ENCODE peak calls at places on chromosome 18, in eight cellular contexts. One of them, this sample, is unnamed.

GRCh38 chr18:2723207-2723606 is 67.7 kb downstream of the SMCHD1 start:
- DNase-seq in fibroblast of lung: no peak
- DNase-seq in astrocyte: no peak
- DNase-seq in H1: no peak
- DNase-seq in MM.1S: no peak
- DNase-seq in GM23338: no peak
- DNase-seq in K562: no peak
- DNase-seq in PC-9: no peak
- DNase-seq in this sample: no peak

GRCh38 chr18:53457068-53457467 is 767.4 kb downstream of the MBD2 start:
- DNase-seq in PC-9: no peak
- DNase-seq in GM23338: no peak
- DNase-seq in MM.1S: no peak
- DNase-seq in astrocyte: peak
- DNase-seq in K562: no peak
- DNase-seq in H1: no peak
- DNase-seq in fibroblast of lung: no peak
- DNase-seq in this sample: no peak

GRCh38 chr18:6289454-6290242 is 125.1 kb downstream of the L3MBTL4 start:
- DNase-seq in fibroblast of lung: no peak
- DNase-seq in H1: no peak
- DNase-seq in astrocyte: no peak
- DNase-seq in MM.1S: no peak
- DNase-seq in K562: no peak
- DNase-seq in PC-9: no peak
- DNase-seq in GM23338: no peak
- DNase-seq in this sample: no peak

GRCh38 chr18:78980279-78980771 is 707 bp downstream of the SALL3 start:
- DNase-seq in GM23338: peak
- DNase-seq in fibroblast of lung: no peak
- DNase-seq in MM.1S: no peak
- DNase-seq in astrocyte: no peak
- DNase-seq in H1: no peak
- DNase-seq in PC-9: no peak
- DNase-seq in K562: no peak
- DNase-seq in this sample: no peak

GRCh38 chr18:58915006-58915799 is 50.5 kb downstream of the ZNF532 start:
- DNase-seq in K562: no peak
- DNase-seq in PC-9: no peak
- DNase-seq in astrocyte: peak
- DNase-seq in MM.1S: peak
- DNase-seq in H1: peak
- DNase-seq in fibroblast of lung: no peak
- DNase-seq in GM23338: peak
- DNase-seq in this sample: no peak

GRCh38 chr18:57533399-57533884 is 53.1 kb downstream of the FECH start:
- DNase-seq in K562: no peak
- DNase-seq in MM.1S: no peak
- DNase-seq in H1: peak
- DNase-seq in astrocyte: no peak
- DNase-seq in PC-9: no peak
- DNase-seq in fibroblast of lung: peak
- DNase-seq in GM23338: peak
- DNase-seq in this sample: peak

GRCh38 chr18:9648431-9649163 is 34.2 kb upstream of the PPP4R1 start:
- DNase-seq in MM.1S: no peak
- DNase-seq in GM23338: no peak
- DNase-seq in astrocyte: no peak
- DNase-seq in H1: no peak
- DNase-seq in K562: no peak
- DNase-seq in PC-9: peak
- DNase-seq in fibroblast of lung: no peak
- DNase-seq in this sample: no peak

GRCh38 chr18:24672165-24672950 is 211.9 kb downstream of the HRH4 start:
- DNase-seq in H1: no peak
- DNase-seq in fibroblast of lung: peak
- DNase-seq in GM23338: peak
- DNase-seq in astrocyte: no peak
- DNase-seq in MM.1S: no peak
- DNase-seq in K562: no peak
- DNase-seq in PC-9: no peak
- DNase-seq in this sample: no peak

GRCh38 chr18:46950064-46950656 is 32.8 kb downstream of the KATNAL2 start:
- DNase-seq in H1: no peak
- DNase-seq in MM.1S: peak
- DNase-seq in PC-9: no peak
- DNase-seq in K562: no peak
- DNase-seq in GM23338: peak
- DNase-seq in fibroblast of lung: peak
- DNase-seq in astrocyte: no peak
- DNase-seq in this sample: peak

GRCh38 chr18:61635901-61636528 is 256.8 kb downstream of the RNF152 start:
- DNase-seq in fibroblast of lung: peak
- DNase-seq in PC-9: no peak
- DNase-seq in K562: peak
- DNase-seq in MM.1S: peak
- DNase-seq in H1: peak
- DNase-seq in astrocyte: peak
- DNase-seq in GM23338: peak
- DNase-seq in this sample: peak

GRCh38 chr18:23317975-23318675 is 135.0 kb upstream of the RIOK3 start:
- DNase-seq in fibroblast of lung: no peak
- DNase-seq in H1: no peak
- DNase-seq in K562: no peak
- DNase-seq in MM.1S: no peak
- DNase-seq in PC-9: peak
- DNase-seq in astrocyte: peak
- DNase-seq in GM23338: no peak
- DNase-seq in this sample: no peak

GRCh38 chr18:57352761-57353136 is 392 bp downstream of the ST8SIA3 start:
- DNase-seq in fibroblast of lung: no peak
- DNase-seq in H1: peak
- DNase-seq in MM.1S: no peak
- DNase-seq in PC-9: no peak
- DNase-seq in astrocyte: no peak
- DNase-seq in GM23338: peak
- DNase-seq in K562: no peak
- DNase-seq in this sample: peak

GRCh38 chr18:12291161-12291560 is 16.9 kb upstream of the TUBB6 start:
- DNase-seq in PC-9: no peak
- DNase-seq in GM23338: no peak
- DNase-seq in K562: no peak
- DNase-seq in fibroblast of lung: no peak
- DNase-seq in H1: no peak
- DNase-seq in astrocyte: no peak
- DNase-seq in MM.1S: no peak
- DNase-seq in this sample: no peak

GRCh38 chr18:12287131-12287681 is 20.8 kb upstream of the TUBB6 start:
- DNase-seq in astrocyte: no peak
- DNase-seq in K562: no peak
- DNase-seq in H1: no peak
- DNase-seq in PC-9: no peak
- DNase-seq in fibroblast of lung: no peak
- DNase-seq in MM.1S: no peak
- DNase-seq in GM23338: peak
- DNase-seq in this sample: peak

GRCh38 chr18:12288406-12288762 is 19.7 kb upstream of the TUBB6 start:
- DNase-seq in PC-9: no peak
- DNase-seq in MM.1S: no peak
- DNase-seq in K562: no peak
- DNase-seq in GM23338: peak
- DNase-seq in astrocyte: no peak
- DNase-seq in fibroblast of lung: no peak
- DNase-seq in H1: no peak
- DNase-seq in this sample: no peak

GRCh38 chr18:12290086-12290485 is 18.0 kb upstream of the TUBB6 start:
- DNase-seq in MM.1S: no peak
- DNase-seq in GM23338: no peak
- DNase-seq in K562: no peak
- DNase-seq in H1: no peak
- DNase-seq in PC-9: no peak
- DNase-seq in fibroblast of lung: no peak
- DNase-seq in astrocyte: no peak
- DNase-seq in this sample: no peak

DNA sequence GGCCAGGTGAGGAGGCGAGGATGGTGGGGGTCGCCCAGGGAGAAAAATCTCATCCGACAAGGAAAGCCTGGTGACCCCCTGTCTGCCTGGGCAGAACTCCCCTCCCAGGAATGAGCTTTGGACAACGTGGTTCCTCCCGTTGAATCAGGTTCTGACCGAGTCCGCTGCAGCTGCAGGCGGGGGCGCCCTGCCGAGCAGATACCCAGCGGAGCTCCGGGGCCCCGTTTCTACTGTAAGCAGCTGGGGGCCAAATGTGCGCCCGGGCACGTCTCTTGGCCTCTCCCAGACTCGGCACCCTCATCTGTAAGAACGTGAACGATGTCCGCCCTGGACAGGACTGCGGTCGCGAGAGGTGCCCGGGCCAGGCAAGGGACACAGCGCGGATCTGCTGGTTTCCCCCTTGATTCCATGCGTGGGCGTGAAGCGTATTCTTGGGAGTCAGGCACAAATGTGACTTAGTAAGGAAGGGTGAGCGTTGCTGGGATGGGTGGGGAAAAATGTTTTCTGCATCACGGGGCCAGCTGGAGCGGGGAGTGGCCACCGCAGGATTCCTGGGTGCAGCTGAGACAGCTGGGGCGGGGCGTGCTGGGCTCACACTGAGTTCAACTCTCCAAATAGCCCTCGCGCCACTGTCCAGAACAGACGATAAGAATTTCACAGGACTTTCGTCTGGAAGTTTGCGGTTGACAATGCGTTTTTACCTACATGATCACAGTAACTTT is 20.2 kb upstream of the TUBB6 start:
- DNase-seq in fibroblast of lung: peak
- DNase-seq in GM23338: peak
- DNase-seq in MM.1S: no peak
- DNase-seq in astrocyte: peak
- DNase-seq in H1: peak
- DNase-seq in PC-9: peak
- DNase-seq in K562: peak
- DNase-seq in this sample: peak
- TF ChIP-seq CTCF in fibroblast of lung: no peak
- TF ChIP-seq CTCF in GM23338: no peak
- TF ChIP-seq CTCF in MM.1S: no peak
- TF ChIP-seq CTCF in astrocyte: no peak
- TF ChIP-seq CTCF in H1: no peak
- TF ChIP-seq CTCF in PC-9: no peak
- TF ChIP-seq CTCF in K562: no peak
- TF ChIP-seq CTCF in this sample: no peak

GRCh38 chr18:27278131-27278530 is 93.0 kb upstream of the CHST9 start:
- DNase-seq in H1: no peak
- DNase-seq in K562: no peak
- DNase-seq in PC-9: peak
- DNase-seq in astrocyte: no peak
- DNase-seq in MM.1S: no peak
- DNase-seq in GM23338: no peak
- DNase-seq in fibroblast of lung: no peak
- DNase-seq in this sample: no peak

GRCh38 chr18:27277554-27277953 is 92.4 kb upstream of the CHST9 start:
- DNase-seq in GM23338: no peak
- DNase-seq in fibroblast of lung: no peak
- DNase-seq in PC-9: no peak
- DNase-seq in K562: no peak
- DNase-seq in astrocyte: no peak
- DNase-seq in MM.1S: no peak
- DNase-seq in H1: no peak
- DNase-seq in this sample: no peak

GRCh38 chr18:27270508-27270907 is 85.4 kb upstream of the CHST9 start:
- DNase-seq in MM.1S: no peak
- DNase-seq in GM23338: no peak
- DNase-seq in K562: no peak
- DNase-seq in fibroblast of lung: no peak
- DNase-seq in PC-9: no peak
- DNase-seq in H1: no peak
- DNase-seq in astrocyte: no peak
- DNase-seq in this sample: no peak

GRCh38 chr18:27276886-27277285 is 91.8 kb upstream of the CHST9 start:
- DNase-seq in GM23338: no peak
- DNase-seq in fibroblast of lung: no peak
- DNase-seq in astrocyte: no peak
- DNase-seq in H1: no peak
- DNase-seq in PC-9: no peak
- DNase-seq in MM.1S: no peak
- DNase-seq in K562: no peak
- DNase-seq in this sample: no peak

DNA sequence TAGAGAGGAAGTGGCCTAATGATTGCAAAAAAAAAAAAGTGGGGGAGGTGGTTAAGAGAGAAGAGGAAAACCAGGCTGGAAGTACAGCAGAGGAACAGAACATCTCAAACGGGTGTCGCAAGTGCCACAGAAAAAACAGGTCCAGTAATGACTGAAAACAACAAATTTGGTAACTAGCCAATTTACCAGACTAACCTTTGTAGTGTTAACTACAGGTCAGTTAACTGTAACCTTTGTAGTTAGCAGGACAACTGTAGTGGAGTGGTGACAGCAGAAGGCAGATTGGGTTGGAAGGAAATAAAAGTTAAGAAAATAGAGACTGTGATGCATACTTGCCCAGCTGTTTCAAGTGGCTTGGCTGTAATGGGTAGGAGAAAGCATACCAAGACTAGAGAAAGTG is 91.4 kb upstream of the CHST9 start:
- DNase-seq in PC-9: no peak
- DNase-seq in astrocyte: no peak
- DNase-seq in GM23338: no peak
- DNase-seq in H1: no peak
- DNase-seq in K562: no peak
- DNase-seq in fibroblast of lung: no peak
- DNase-seq in MM.1S: no peak
- DNase-seq in this sample: no peak
- H3K27ac ChIP-seq in PC-9: no peak
- H3K27ac ChIP-seq in astrocyte: no peak
- H3K27ac ChIP-seq in GM23338: no peak
- H3K27ac ChIP-seq in H1: no peak
- H3K27ac ChIP-seq in K562: no peak
- H3K27ac ChIP-seq in fibroblast of lung: no peak
- H3K27ac ChIP-seq in MM.1S: no peak
- H3K27ac ChIP-seq in this sample: no peak

GRCh38 chr18:34223893-34224422 is 755 bp downstream of the NOL4 start:
- DNase-seq in MM.1S: no peak
- DNase-seq in astrocyte: no peak
- DNase-seq in K562: no peak
- DNase-seq in fibroblast of lung: no peak
- DNase-seq in GM23338: no peak
- DNase-seq in PC-9: no peak
- DNase-seq in H1: peak
- DNase-seq in this sample: peak
- TF ChIP-seq EZH2 in MM.1S: no peak
- TF ChIP-seq EZH2 in astrocyte: no peak
- TF ChIP-seq EZH2 in K562: no peak
- TF ChIP-seq EZH2 in fibroblast of lung: peak
- TF ChIP-seq EZH2 in GM23338: peak
- TF ChIP-seq EZH2 in PC-9: no peak
- TF ChIP-seq EZH2 in H1: peak
- TF ChIP-seq EZH2 in this sample: peak

DNA sequence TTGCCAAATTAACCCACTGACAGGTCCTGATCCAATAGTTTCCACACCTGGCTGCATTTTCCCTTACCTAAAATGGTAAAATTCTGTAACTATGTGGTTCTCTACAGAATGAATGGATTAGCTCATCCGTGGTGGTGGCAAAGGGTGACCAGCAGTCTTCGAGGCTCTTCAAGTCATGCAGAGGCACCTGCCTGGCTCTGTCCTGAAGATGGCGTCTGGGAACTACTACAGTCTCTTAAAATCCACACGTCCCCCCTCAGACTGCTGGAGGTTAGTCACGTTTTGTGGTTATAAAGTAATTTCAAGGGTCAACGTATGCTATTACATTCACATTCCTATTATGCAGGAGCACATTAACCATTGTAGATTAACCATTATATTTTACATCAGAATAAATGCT is 616.7 kb downstream of the GALR1 start:
- DNase-seq in K562: peak
- DNase-seq in MM.1S: no peak
- DNase-seq in astrocyte: no peak
- DNase-seq in H1: no peak
- DNase-seq in PC-9: no peak
- DNase-seq in GM23338: peak
- DNase-seq in fibroblast of lung: no peak
- DNase-seq in this sample: no peak
- TF ChIP-seq CTCF in K562: no peak
- TF ChIP-seq CTCF in MM.1S: no peak
- TF ChIP-seq CTCF in astrocyte: no peak
- TF ChIP-seq CTCF in H1: peak
- TF ChIP-seq CTCF in PC-9: no peak
- TF ChIP-seq CTCF in GM23338: no peak
- TF ChIP-seq CTCF in fibroblast of lung: no peak
- TF ChIP-seq CTCF in this sample: no peak